ENCODE peak calls at places on chromosomes 7 and 10, in six cellular contexts. G, R, Q, A, U and Z are unnamed samples.

GRCh38 chr10:50310560-50311174 is 59.4 kb upstream of the ASAH2 start:
- DNase-seq in G (peak), R (peak), Q (peak), A (peak), U (peak), Z (no peak)

GRCh38 chr10:99539820-99540219 is 7.1 kb downstream of the NKX2-3 start:
- DNase-seq in G (no peak), R (no peak), Q (no peak), A (no peak), U (no peak), Z (no peak)

GRCh38 chr7:69654381-69654780 is 56.1 kb downstream of the AUTS2 start:
- DNase-seq in G (no peak), R (peak), Q (no peak), A (no peak), U (no peak), Z (no peak)

GRCh38 chr7:139619367-139619657 is 95.8 kb downstream of the CLEC2L start:
- DNase-seq in G (no peak), R (no peak), Q (no peak), A (no peak), U (no peak), Z (peak)

GRCh38 chr7:143042821-143043271 is 9.3 kb upstream of the OR6V1 start:
- DNase-seq in G (no peak), R (no peak), Q (no peak), A (peak), U (no peak), Z (no peak)

GRCh38 chr7:14000247-14000646 is 10.8 kb upstream of the ETV1 start:
- DNase-seq in G (no peak), R (no peak), Q (no peak), A (no peak), U (no peak), Z (no peak)

GRCh38 chr7:148914208-148914777 is 30.2 kb upstream of the EZH2 start:
- DNase-seq in G (no peak), R (peak), Q (no peak), A (no peak), U (peak), Z (no peak)

GRCh38 chr10:3468919-3469638 is 296.5 kb upstream of the PITRM1 start:
- DNase-seq in G (no peak), R (peak), Q (no peak), A (no peak), U (no peak), Z (peak)

GRCh38 chr7:115995701-115996100 is 34.9 kb downstream of the TFEC start:
- DNase-seq in G (no peak), R (no peak), Q (no peak), A (no peak), U (no peak), Z (no peak)

GRCh38 chr7:37982423-37982822 is 62.0 kb downstream of the EPDR1 start:
- DNase-seq in G (no peak), R (no peak), Q (no peak), A (no peak), U (no peak), Z (no peak)

GRCh38 chr7:151429232-151429554 is 10.7 kb downstream of the CRYGN start:
- DNase-seq in G (no peak), R (no peak), Q (no peak), A (no peak), U (no peak), Z (no peak)

GRCh38 chr10:132449051-132449825 is 52.2 kb downstream of the PWWP2B start:
- DNase-seq in G (peak), R (peak), Q (no peak), A (no peak), U (no peak), Z (no peak)

DNA sequence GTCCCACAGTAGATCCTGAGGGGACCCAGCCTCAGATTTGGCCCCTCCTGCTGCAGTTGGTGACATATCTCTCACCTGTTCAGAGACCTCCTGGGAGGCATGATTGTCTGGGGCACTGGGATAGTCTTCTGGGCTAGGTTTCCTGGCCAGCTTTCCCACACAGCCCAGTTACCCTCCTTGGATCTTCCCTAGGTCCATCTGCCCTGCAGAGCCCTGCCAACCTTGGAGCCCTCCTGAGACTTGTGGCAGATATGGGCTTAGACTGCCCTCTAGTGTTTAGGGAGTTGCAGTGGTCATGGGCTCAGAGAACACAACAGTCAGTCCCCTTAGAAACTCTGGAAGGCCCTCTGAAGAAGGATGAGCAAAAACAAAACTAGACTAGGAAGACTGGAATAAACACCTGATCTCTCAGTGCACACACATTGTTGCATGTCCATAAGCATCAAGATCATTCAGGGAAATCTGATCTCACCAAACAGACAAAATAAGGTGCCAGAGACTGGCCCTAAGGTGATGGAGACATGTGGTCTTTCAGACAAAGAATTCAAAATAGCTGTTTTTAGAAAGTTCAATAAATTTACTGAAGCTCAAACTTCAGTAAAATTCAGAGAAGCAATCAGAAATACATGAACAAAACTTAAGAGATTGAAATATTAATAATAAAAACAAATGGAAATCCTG is 324.6 kb downstream of the ATRNL1 start:
- DNase-seq in G (peak), R (peak), Q (peak), A (peak), U (peak), Z (peak)
- TF ChIP-seq JUN in G (no peak), R (no peak), Q (no peak), A (no peak), U (no peak), Z (no peak)

GRCh38 chr7:75650671-75651070 is 88.1 kb downstream of the HIP1 start:
- DNase-seq in G (no peak), R (no peak), Q (no peak), A (no peak), U (no peak), Z (peak)
- TF ChIP-seq JUN in G (no peak), R (no peak), Q (no peak), A (no peak), U (no peak), Z (no peak)

DNA sequence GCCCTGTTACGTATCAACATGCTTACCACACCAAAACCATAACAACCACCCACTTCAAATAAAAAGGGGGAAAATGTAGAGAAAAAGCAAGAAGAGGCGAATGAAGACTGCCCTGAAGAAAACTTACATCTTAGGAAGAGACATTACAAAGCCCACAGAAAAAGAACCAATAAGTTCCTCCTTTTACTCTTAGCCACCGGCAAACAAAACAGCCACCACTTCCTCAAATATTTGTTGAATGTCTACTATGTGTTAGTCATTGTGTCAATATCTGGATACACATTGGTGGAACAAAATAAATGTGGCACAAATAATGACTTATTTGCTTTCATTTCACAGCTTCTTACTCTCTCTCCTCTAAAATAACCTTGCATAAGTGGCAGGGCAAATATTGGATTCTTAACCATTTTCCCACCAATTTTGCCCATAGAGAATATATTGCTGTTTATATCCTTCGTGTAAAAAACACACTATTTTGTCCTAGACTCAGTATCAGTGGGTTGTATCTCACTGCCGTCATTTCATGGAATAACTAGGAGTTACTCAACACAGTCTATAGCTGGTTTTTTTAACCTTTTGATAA is 106.8 kb downstream of the ANK3 start:
- DNase-seq in G (no peak), R (peak), Q (no peak), A (peak), U (no peak), Z (peak)
- TF ChIP-seq JUN in G (no peak), R (peak), Q (no peak), A (no peak), U (peak), Z (peak)

GRCh38 chr10:119396709-119397071 is 145.8 kb downstream of the RGS10 start:
- DNase-seq in G (no peak), R (no peak), Q (no peak), A (no peak), U (no peak), Z (no peak)
- TF ChIP-seq JUN in G (no peak), R (no peak), Q (no peak), A (no peak), U (no peak), Z (no peak)

GRCh38 chr10:103794996-103795395 is 60.4 kb downstream of the SH3PXD2A start:
- DNase-seq in G (no peak), R (no peak), Q (no peak), A (no peak), U (no peak), Z (no peak)

GRCh38 chr10:103791858-103792257 is 63.5 kb downstream of the SH3PXD2A start:
- DNase-seq in G (no peak), R (no peak), Q (no peak), A (no peak), U (no peak), Z (no peak)

GRCh38 chr10:103793920-103794883 is 61.2 kb downstream of the SH3PXD2A start:
- DNase-seq in G (no peak), R (peak), Q (no peak), A (peak), U (no peak), Z (no peak)

GRCh38 chr10:103792547-103792946 is 62.8 kb downstream of the SH3PXD2A start:
- DNase-seq in G (no peak), R (no peak), Q (no peak), A (no peak), U (no peak), Z (no peak)

DNA sequence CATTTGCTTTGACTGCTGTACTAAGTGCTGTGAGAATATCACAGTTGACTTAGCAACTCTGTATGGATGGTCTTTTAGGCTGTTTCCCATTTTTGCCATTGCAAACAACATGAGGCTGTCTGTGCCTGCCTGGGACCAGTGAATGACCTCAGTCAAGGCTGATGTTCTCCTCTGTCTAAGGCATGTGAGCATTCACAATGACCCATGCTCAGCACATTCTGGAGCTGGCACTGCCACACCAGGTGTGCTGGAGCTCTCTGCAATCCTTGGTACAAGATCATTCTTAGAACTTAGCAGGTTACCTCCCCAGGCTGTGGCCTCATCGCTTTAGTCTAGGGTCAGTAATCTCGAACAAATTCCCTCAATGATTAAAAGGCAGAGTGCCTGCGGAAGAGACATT is 61.9 kb downstream of the SH3PXD2A start:
- DNase-seq in G (no peak), R (peak), Q (no peak), A (peak), U (no peak), Z (no peak)
- TF ChIP-seq JUN in G (no peak), R (no peak), Q (no peak), A (no peak), U (no peak), Z (no peak)

DNA sequence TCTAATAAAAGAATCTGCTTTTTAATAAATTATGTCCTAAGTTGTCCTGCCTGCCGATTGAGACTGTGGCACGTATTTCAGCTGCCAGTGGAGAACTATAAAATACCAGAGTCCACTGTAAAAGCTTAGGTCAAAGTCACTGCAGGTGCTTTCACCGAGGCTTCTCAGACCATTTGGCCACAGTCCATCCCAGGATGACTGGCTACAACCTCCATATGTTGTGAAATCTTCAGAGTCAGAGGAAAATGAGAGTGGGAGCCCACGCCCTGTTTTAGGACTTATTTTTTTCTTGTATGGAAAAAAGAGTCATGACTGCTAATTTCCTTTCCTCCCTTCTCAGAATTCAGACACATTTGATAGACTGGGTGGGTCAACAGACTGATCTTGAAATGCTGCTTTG is 182.9 kb downstream of the ANK3 start:
- DNase-seq in G (no peak), R (no peak), Q (no peak), A (no peak), U (no peak), Z (no peak)
- TF ChIP-seq JUN in G (no peak), R (no peak), Q (no peak), A (no peak), U (no peak), Z (no peak)

DNA sequence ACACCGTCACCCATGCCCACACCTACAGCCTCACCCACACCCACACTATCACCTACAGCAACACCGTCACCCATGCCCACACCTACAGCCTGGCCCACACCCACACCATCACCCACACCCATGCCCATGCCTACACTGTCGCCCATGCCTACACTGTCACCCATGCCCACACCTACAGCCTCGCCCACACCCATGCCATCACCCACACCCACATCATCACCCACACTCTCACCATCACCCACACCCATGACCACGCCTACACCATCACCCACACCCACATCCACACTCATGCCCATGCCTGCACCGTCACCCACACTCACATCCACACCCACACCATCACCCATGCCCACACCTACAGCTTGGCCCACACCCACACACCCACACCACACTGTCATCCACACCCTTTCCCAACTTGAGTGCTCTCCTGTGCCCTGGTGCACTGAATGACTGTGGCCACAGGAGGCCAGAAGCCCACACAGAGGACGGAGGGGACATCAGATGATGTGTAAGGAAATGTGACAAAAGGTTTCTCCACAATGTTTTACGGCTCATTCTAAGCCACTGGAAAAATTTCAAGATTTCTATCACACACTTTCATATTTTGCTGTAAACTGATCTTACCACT is 153.3 kb downstream of the WDR37 start:
- DNase-seq in G (no peak), R (no peak), Q (peak), A (no peak), U (no peak), Z (no peak)
- TF ChIP-seq JUN in G (no peak), R (no peak), Q (no peak), A (no peak), U (no peak), Z (no peak)

DNA sequence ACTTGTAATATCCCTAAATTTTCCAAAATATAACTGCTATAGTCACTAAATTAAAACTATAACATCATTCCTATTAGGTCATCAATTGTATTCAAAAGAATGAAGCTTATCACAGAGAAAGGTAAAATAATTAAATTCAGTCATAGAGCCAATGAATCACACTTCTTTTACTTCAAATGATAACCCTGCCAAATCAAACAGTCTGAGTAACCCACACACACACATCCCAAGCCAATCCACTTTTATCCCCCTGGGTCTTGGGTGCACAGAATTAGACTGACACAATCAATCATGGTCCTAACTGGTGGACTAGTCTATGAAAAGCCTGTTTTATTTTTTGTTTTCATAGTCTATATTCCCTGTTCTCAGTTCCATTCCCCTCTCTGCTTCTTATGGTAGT is 25.6 kb downstream of the CTNNA3 start:
- DNase-seq in G (no peak), R (no peak), Q (no peak), A (no peak), U (no peak), Z (peak)
- TF ChIP-seq JUN in G (no peak), R (no peak), Q (no peak), A (no peak), U (no peak), Z (peak)

GRCh38 chr7:47366211-47366610 is 215.7 kb downstream of the TNS3 start:
- DNase-seq in G (no peak), R (no peak), Q (no peak), A (no peak), U (no peak), Z (no peak)

GRCh38 chr7:47367369-47367768 is 214.5 kb downstream of the TNS3 start:
- DNase-seq in G (no peak), R (no peak), Q (no peak), A (no peak), U (no peak), Z (no peak)

GRCh38 chr7:47366960-47367359 is 215.0 kb downstream of the TNS3 start:
- DNase-seq in G (no peak), R (no peak), Q (no peak), A (no peak), U (no peak), Z (no peak)

GRCh38 chr7:47369736-47370135 is 212.2 kb downstream of the TNS3 start:
- DNase-seq in G (no peak), R (no peak), Q (no peak), A (no peak), U (no peak), Z (no peak)

DNA sequence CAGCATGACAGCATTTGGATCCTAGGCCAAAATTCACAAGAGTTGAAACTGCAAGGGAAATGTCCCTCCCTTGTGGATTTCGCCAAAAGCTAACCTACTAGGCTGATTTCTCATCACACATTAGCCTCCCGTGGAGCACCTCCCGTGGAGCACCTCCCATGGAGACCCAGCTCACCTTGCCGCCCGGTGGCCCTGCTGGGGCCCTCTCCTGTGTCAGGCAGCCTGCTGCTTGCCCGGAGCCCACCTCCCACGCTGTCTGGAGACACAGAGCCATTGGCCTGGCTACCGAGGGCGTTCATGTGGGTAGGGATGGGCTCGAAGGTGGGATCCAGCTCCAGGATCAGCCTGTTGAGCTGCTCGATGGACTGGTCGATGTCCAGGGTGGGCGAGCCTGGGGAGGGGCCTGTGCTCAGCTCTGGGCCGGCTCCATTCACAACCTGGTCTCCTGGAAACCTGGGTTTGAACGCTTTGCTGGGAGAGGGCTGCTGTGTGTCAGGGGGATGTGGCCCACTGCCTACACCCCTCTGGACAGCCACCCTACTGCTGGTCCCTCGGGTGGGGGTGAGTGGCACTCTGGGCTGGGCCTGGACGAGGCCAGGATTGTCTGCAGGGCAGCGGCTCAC is 213.6 kb downstream of the TNS3 start:
- DNase-seq in G (no peak), R (no peak), Q (no peak), A (no peak), U (no peak), Z (no peak)
- TF ChIP-seq JUN in G (no peak), R (no peak), Q (no peak), A (no peak), U (no peak), Z (no peak)